ENCODE peak calls at places on chromosomes 13 and 19, in seven cellular contexts. N, Y, W, V, U, E and X are unnamed samples.
A peak's percentile ranks its signal among the peaks of the same experiment; 100 is the strongest.

GRCh38 chr19:16527971-16528521 is 14.2 kb downstream of the CHERP start:
- DNase-seq in E (no peak), Y (peak; percentile 30), V (no peak), U (peak; percentile 36), W (peak; percentile 32), N (peak; percentile 51), X (no peak)

GRCh38 chr19:6047256-6047655 is 63.0 kb downstream of the RFX2 start:
- DNase-seq in U (no peak), E (no peak), Y (no peak), N (no peak), V (no peak), W (no peak), X (no peak)

GRCh38 chr13:36715841-36716240 is 42.0 kb downstream of the SERTM1 start:
- DNase-seq in V (no peak), U (no peak), W (no peak), E (no peak), N (no peak), Y (no peak), X (no peak)

GRCh38 chr19:28136796-28137195 is 1076.2 kb downstream of the UQCRFS1 start:
- DNase-seq in N (no peak), W (no peak), E (no peak), V (no peak), Y (no peak), U (no peak), X (no peak)

GRCh38 chr13:113838711-113839201 is 25.1 kb downstream of the GAS6 start:
- DNase-seq in Y (no peak), V (no peak), E (no peak), N (no peak), W (no peak), U (no peak), X (no peak)

GRCh38 chr13:48656621-48657020 is 2.9 kb downstream of the CYSLTR2 start:
- DNase-seq in E (no peak), V (no peak), U (no peak), N (no peak), Y (no peak), W (no peak), X (peak; percentile 41)

GRCh38 chr19:53906211-53907192 is 2.6 kb upstream of the CACNG7 start:
- DNase-seq in Y (peak; percentile 54), V (no peak), E (peak; percentile 92), N (peak; percentile 71), U (peak; percentile 61), W (peak; percentile 10), X (peak; percentile 31)

GRCh38 chr19:41134616-41135015 is 20.4 kb downstream of the CYP2F1 start:
- DNase-seq in U (no peak), E (no peak), Y (no peak), N (no peak), V (no peak), W (no peak), X (no peak)

GRCh38 chr13:100674363-100674847 is at the start of gene TMTC4:
- DNase-seq in U (no peak), Y (peak; percentile 26), N (no peak), W (no peak), E (no peak), V (no peak), X (no peak)

GRCh38 chr19:46221981-46222610 is 7.4 kb upstream of the IGFL1 start:
- DNase-seq in U (no peak), Y (no peak), W (peak; percentile 68), E (peak; percentile 98), N (no peak), V (no peak), X (no peak)

GRCh38 chr19:55358943-55359908 is 3.8 kb downstream of the GARIN5B start:
- DNase-seq in W (no peak), V (no peak), E (no peak), N (no peak), U (no peak), Y (no peak), X (no peak)

GRCh38 chr13:35923347-35923746 is 207.8 kb downstream of the DCLK1 start:
- DNase-seq in W (peak; percentile 61), E (peak; percentile 47), U (no peak), V (no peak), Y (no peak), N (no peak), X (no peak)

GRCh38 chr19:51194527-51195315 is 30.2 kb upstream of the CD33 start:
- DNase-seq in N (no peak), E (no peak), W (no peak), U (no peak), Y (no peak), V (no peak), X (no peak)

GRCh38 chr19:38988632-38989031 is 13.1 kb upstream of the FBXO17 start:
- DNase-seq in E (no peak), V (no peak), U (no peak), W (no peak), Y (no peak), N (no peak), X (no peak)

GRCh38 chr19:50362656-50363424 is 2.6 kb downstream of the NAPSA start:
- DNase-seq in Y (peak; percentile 56), V (no peak), N (no peak), U (no peak), W (no peak), E (no peak), X (no peak)

GRCh38 chr13:50543767-50544166 is 299.7 kb downstream of the DLEU7 start:
- DNase-seq in W (peak; percentile 81), N (no peak), Y (no peak), U (no peak), V (no peak), E (no peak), X (no peak)

GRCh38 chr19:49502866-49503581 is 6.8 kb downstream of the RPS11 start:
- DNase-seq in Y (no peak), N (peak; percentile 50), W (peak; percentile 83), V (peak; percentile 23), E (peak; percentile 69), U (peak; percentile 41), X (peak; percentile 45)

GRCh38 chr19:52224211-52224610 is 34.4 kb downstream of the PPP2R1A start:
- DNase-seq in U (no peak), Y (no peak), W (no peak), N (no peak), E (no peak), V (no peak), X (no peak)

GRCh38 chr13:71785361-71785760 is 81.6 kb downstream of the DACH1 start:
- DNase-seq in U (no peak), N (no peak), W (no peak), V (no peak), Y (no peak), E (no peak), X (no peak)

GRCh38 chr13:43128504-43128929 is 105.1 kb downstream of the DNAJC15 start:
- DNase-seq in E (no peak), U (no peak), W (peak; percentile 26), V (no peak), N (no peak), Y (no peak), X (no peak)

GRCh38 chr13:60494296-60494695 is 97.3 kb downstream of the TDRD3 start:
- DNase-seq in Y (no peak), V (no peak), W (no peak), U (no peak), E (no peak), N (no peak), X (no peak)

GRCh38 chr19:5308471-5309437 is 31.9 kb downstream of the PTPRS start:
- DNase-seq in E (no peak), V (peak; percentile 26), Y (no peak), W (peak; percentile 91), N (no peak), U (no peak), X (no peak)

GRCh38 chr13:50587122-50587521 is 256.4 kb downstream of the DLEU7 start:
- DNase-seq in Y (no peak), V (no peak), W (no peak), N (no peak), E (no peak), U (no peak), X (peak; percentile 35)

GRCh38 chr13:92137519-92137918 is 739.1 kb downstream of the GPC5 start:
- DNase-seq in V (no peak), E (no peak), Y (no peak), U (no peak), W (peak; percentile 3), N (no peak), X (no peak)

GRCh38 chr13:25886438-25887214 is 165.2 kb downstream of the SHISA2 start:
- DNase-seq in V (no peak), E (no peak), N (no peak), Y (no peak), U (no peak), W (peak; percentile 24), X (no peak)

GRCh38 chr13:65057986-65058385 is 2172.2 kb downstream of the PCDH9 start:
- DNase-seq in Y (no peak), E (no peak), V (no peak), N (no peak), W (no peak), U (no peak), X (no peak)

GRCh38 chr13:113846639-113847318 is 17.1 kb downstream of the GAS6 start:
- DNase-seq in U (no peak), Y (no peak), E (no peak), V (no peak), N (peak; percentile 20), W (no peak), X (no peak)

GRCh38 chr13:93146584-93147292 is 79.9 kb upstream of the GPC6 start:
- DNase-seq in N (no peak), W (peak; percentile 86), V (no peak), Y (no peak), E (no peak), U (no peak), X (peak; percentile 38)